ENCODE peak calls at places on chromosomes 16 and 17, in five cellular contexts. P is lower lobe of right lung, M is spleen, E is uterus, G is mammary epithelial cell. X is an unnamed sample. For H3K4me1, the result is how much of the 10 kb centered on the place peaks cover.

GRCh38 chr16:27894441-27894840 is 169.1 kb downstream of the GSG1L start:
- DNase-seq in P (no peak), M (no peak), E (no peak), G (no peak), X (no peak)

GRCh38 chr17:43661699-43662431 is at the start of gene MEOX1:
- DNase-seq in P (no peak), M (no peak), E (no peak), G (peak), X (no peak)

GRCh38 chr16:68083861-68084503 is 1.2 kb upstream of the NFATC3 start:
- DNase-seq in P (peak), M (peak), E (no peak), G (no peak), X (no peak)

GRCh38 chr17:72634621-72635020 is 457.9 kb downstream of the SLC39A11 start:
- DNase-seq in P (no peak), M (no peak), E (no peak), G (peak), X (no peak)

GRCh38 chr16:86035906-86036305 is 136.9 kb downstream of the IRF8 start:
- DNase-seq in P (no peak), M (no peak), E (no peak), G (no peak), X (no peak)

GRCh38 chr17:81039854-81040758 is 5.2 kb downstream of the BAIAP2 start:
- DNase-seq in P (no peak), M (no peak), E (peak), G (peak), X (peak)

GRCh38 chr16:4700380-4700996 is 7.1 kb downstream of the NUDT16L1 start:
- DNase-seq in P (no peak), M (no peak), E (no peak), G (peak), X (peak)

GRCh38 chr17:47267354-47267828 is 13.8 kb downstream of the ITGB3 start:
- DNase-seq in P (no peak), M (no peak), E (no peak), G (peak), X (peak)

GRCh38 chr16:3189869-3190268 is 1.9 kb downstream of the OR1F1 start:
- DNase-seq in P (no peak), M (no peak), E (no peak), G (no peak), X (no peak)

GRCh38 chr17:31654936-31655335 is 204.1 kb downstream of the COPRS start:
- DNase-seq in P (no peak), M (peak), E (no peak), G (peak), X (peak)

GRCh38 chr17:51298508-51299371 is 38.4 kb downstream of the UTP18 start:
- DNase-seq in P (no peak), M (no peak), E (no peak), G (peak), X (no peak)

GRCh38 chr17:18966831-18967624 is 15.1 kb downstream of the SLC5A10 start:
- DNase-seq in P (no peak), M (no peak), E (no peak), G (no peak), X (no peak)

GRCh38 chr17:41013606-41014005 is 4.7 kb upstream of the KRTAP3-1 start:
- DNase-seq in P (no peak), M (no peak), E (no peak), G (no peak), X (no peak)

GRCh38 chr17:45951941-45952340 is 47.1 kb upstream of the STH start:
- DNase-seq in P (no peak), M (no peak), E (no peak), G (no peak), X (no peak)

GRCh38 chr16:50153648-50154368 is 702 bp downstream of the TENT4B start:
- DNase-seq in P (peak), M (peak), E (no peak), G (peak), X (no peak)

GRCh38 chr17:30093463-30094147 is 23.0 kb upstream of the NSRP1 start:
- DNase-seq in P (no peak), M (no peak), E (peak), G (peak), X (no peak)

GRCh38 chr16:86227801-86228200 is 282.5 kb upstream of the FOXF1 start:
- DNase-seq in P (no peak), M (no peak), E (no peak), G (no peak), X (no peak)

GRCh38 chr17:13786000-13786598 is 184.4 kb upstream of the HS3ST3A1 start:
- DNase-seq in P (no peak), M (no peak), E (no peak), G (no peak), X (no peak)

GRCh38 chr17:1082579-1082978 is 85.7 kb downstream of the TIMM22 start:
- DNase-seq in P (no peak), M (no peak), E (no peak), G (no peak), X (no peak)

GRCh38 chr16:80369559-80369958 is 171.2 kb upstream of the DYNLRB2 start:
- DNase-seq in P (no peak), M (no peak), E (peak), G (peak), X (peak)

GRCh38 chr16:4690946-4691665 is 2.3 kb upstream of the NUDT16L1 start:
- DNase-seq in P (no peak), M (peak), E (no peak), G (no peak), X (no peak)

GRCh38 chr17:47279062-47279801 is 25.6 kb downstream of the ITGB3 start:
- DNase-seq in P (peak), M (peak), E (peak), G (peak), X (peak)

GRCh38 chr16:17380613-17381012 is 90.1 kb downstream of the XYLT1 start:
- DNase-seq in P (no peak), M (no peak), E (no peak), G (no peak), X (no peak)

GRCh38 chr16:17379121-17379571 is 91.6 kb downstream of the XYLT1 start:
- DNase-seq in P (no peak), M (no peak), E (peak), G (no peak), X (no peak)

GRCh38 chr16:17382949-17383348 is 87.8 kb downstream of the XYLT1 start:
- DNase-seq in P (no peak), M (no peak), E (no peak), G (no peak), X (no peak)

GRCh38 chr16:17382514-17382913 is 88.2 kb downstream of the XYLT1 start:
- DNase-seq in P (no peak), M (no peak), E (no peak), G (no peak), X (no peak)

GRCh38 chr16:17381784-17382183 is 89.0 kb downstream of the XYLT1 start:
- DNase-seq in P (no peak), M (no peak), E (no peak), G (no peak), X (no peak)
- TF ChIP-seq CTCF in P (no peak), M (no peak), E (no peak), G (no peak), X (no peak)

DNA sequence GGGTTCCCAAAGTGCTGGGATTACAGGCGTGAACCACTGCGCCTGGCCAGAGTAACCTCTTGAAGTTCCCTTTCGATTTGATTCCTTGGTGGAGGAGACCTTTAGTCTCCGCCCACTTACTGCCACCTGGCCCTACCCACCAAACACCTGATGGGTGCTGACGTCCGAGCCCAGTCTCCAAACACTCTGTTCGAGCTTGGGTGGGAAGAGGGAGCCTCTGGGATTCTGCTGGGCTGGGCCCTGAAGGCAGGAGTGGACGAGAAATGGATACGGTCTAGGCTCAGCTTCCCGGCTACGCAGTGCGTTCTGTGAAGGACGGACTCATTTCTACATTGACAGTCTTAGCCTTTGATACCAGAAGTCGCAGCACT is 870 bp upstream of the ITGA3 start:
- DNase-seq in P (peak), M (no peak), E (no peak), G (peak), X (peak)
- H3K4me1 ChIP-seq in P (half or more), M (half or more), E (under half), G (half or more), X (under half)

GRCh38 chr17:17814162-17815061 is 22.4 kb downstream of the SREBF1 start:
- DNase-seq in P (no peak), M (no peak), E (no peak), G (no peak), X (no peak)

GRCh38 chr17:17816240-17816814 is 20.5 kb downstream of the SREBF1 start:
- DNase-seq in P (no peak), M (no peak), E (no peak), G (no peak), X (no peak)

GRCh38 chr17:17813725-17814095 is 23.1 kb downstream of the SREBF1 start:
- DNase-seq in P (no peak), M (no peak), E (no peak), G (no peak), X (no peak)

GRCh38 chr17:17815436-17816200 is 21.2 kb downstream of the SREBF1 start:
- DNase-seq in P (no peak), M (no peak), E (no peak), G (no peak), X (no peak)

GRCh38 chr17:17815062-17815406 is 21.8 kb downstream of the SREBF1 start:
- DNase-seq in P (no peak), M (no peak), E (no peak), G (no peak), X (no peak)
- H3K27ac ChIP-seq in P (no peak), M (no peak), E (no peak), G (no peak), X (no peak)

GRCh38 chr16:21602785-21603184 is 3.4 kb downstream of the METTL9 start:
- DNase-seq in P (no peak), M (no peak), E (no peak), G (no peak), X (no peak)

GRCh38 chr16:21597571-21598030 is 1.8 kb upstream of the METTL9 start:
- DNase-seq in P (no peak), M (no peak), E (no peak), G (no peak), X (no peak)

GRCh38 chr16:21598676-21599157 is 660 bp upstream of the METTL9 start:
- DNase-seq in P (no peak), M (no peak), E (no peak), G (peak), X (no peak)

GRCh38 chr16:21599158-21599993 is at the start of gene METTL9:
- DNase-seq in P (peak), M (peak), E (peak), G (peak), X (peak)

DNA sequence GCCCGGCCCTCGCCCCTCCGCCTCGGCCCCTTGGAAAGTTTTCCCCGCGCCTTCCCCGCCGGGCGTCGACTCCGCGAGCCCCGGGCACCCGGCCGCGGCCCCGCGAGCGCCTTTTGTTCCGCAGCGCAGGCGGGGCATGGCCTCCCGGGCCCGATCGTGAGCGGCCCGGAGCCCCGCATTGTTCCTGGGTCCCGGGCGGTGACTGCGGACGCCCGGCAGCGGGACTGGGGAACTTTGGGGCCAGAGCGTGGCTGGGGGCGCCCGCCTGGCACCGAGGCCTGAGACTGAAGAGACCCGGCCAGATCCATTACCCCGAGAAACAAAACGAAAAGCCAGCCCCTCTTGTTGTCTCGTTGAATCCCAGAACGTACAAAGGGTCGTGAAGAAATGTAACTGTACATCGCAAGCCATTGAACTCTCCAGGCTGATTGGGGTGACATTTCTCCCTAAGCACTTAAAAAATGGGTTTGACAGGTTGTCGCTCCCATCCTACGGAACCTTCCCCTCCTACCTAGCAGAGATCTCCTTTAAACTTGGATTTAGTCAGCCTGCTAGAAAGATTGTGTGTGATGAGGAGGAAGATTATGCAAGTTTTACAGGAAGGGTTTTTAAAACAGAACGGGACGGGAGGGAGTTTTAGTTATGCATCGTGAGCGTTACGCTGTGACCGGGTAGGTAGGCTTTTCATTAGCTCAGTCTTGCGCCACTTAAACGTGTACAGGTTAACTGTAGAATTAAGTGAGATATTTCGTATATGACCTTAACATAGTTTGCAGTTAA is 807 bp downstream of the METTL9 start:
- DNase-seq in P (peak), M (no peak), E (no peak), G (peak), X (peak)
- TF ChIP-seq CTCF in P (no peak), M (no peak), E (no peak), G (peak), X (peak)